ENCODE peak calls at places on chromosomes 4 and X, in four cellular contexts. S is breast epithelium, Q is GM12878, A is GM23338. E is an unnamed sample.

GRCh38 chr4:147136783-147137182 is 191.1 kb upstream of the TTC29 start:
- DNase-seq in S (no peak), Q (no peak), A (no peak), E (no peak)

GRCh38 chr4:140239311-140239710 is 85.3 kb upstream of the MAML3 start:
- DNase-seq in S (no peak), Q (no peak), A (no peak), E (no peak)

GRCh38 chr4:108140328-108140727 is 28.4 kb downstream of the LEF1 start:
- DNase-seq in S (no peak), Q (no peak), A (no peak), E (no peak)

GRCh38 chrX:135396109-135396508 is 25.6 kb upstream of the SMIM10L2A start:
- DNase-seq in S (no peak), Q (no peak), A (no peak), E (no peak)

GRCh38 chr4:44725861-44726820 is at the start of gene GNPDA2:
- DNase-seq in S (peak; percentile 70), Q (peak; percentile 50), A (peak; percentile 88), E (peak; percentile 95)

GRCh38 chr4:181728567-181728966 is 514.6 kb upstream of the TENM3 start:
- DNase-seq in S (no peak), Q (no peak), A (peak; percentile 7), E (no peak)

GRCh38 chr4:38716271-38716670 is 52.3 kb downstream of the KLF3 start:
- DNase-seq in S (no peak), Q (no peak), A (no peak), E (no peak)

GRCh38 chr4:148515248-148515647 is 73.0 kb upstream of the NR3C2 start:
- DNase-seq in S (no peak), Q (no peak), A (no peak), E (no peak)

GRCh38 chr4:73189274-73189810 is 69.3 kb downstream of the ANKRD17 start:
- DNase-seq in S (no peak), Q (no peak), A (no peak), E (no peak)

GRCh38 chr4:6232836-6233785 is 32.8 kb upstream of the JAKMIP1 start:
- DNase-seq in S (no peak), Q (no peak), A (peak; percentile 29), E (no peak)

GRCh38 chr4:107519057-107519456 is 201.0 kb downstream of the PAPSS1 start:
- DNase-seq in S (no peak), Q (no peak), A (peak; percentile 64), E (no peak)

GRCh38 chr4:25437951-25438350 is 60.9 kb downstream of the ANAPC4 start:
- DNase-seq in S (no peak), Q (no peak), A (no peak), E (no peak)

GRCh38 chr4:23163649-23164436 is 471.1 kb downstream of the GBA3 start:
- DNase-seq in S (no peak), Q (no peak), A (peak; percentile 25), E (no peak)

GRCh38 chrX:130516123-130516522 is 114.3 kb downstream of the RBMX2 start:
- DNase-seq in S (no peak), Q (no peak), A (no peak), E (no peak)

GRCh38 chr4:189792819-189793618 is 147.7 kb upstream of the FRG1 start:
- DNase-seq in S (peak; percentile 22), Q (no peak), A (peak; percentile 83), E (peak; percentile 83)

GRCh38 chrX:129523076-129524055 is at the start of gene SMARCA1:
- DNase-seq in S (no peak), Q (no peak), A (peak; percentile 62), E (peak; percentile 78)

GRCh38 chr4:99468891-99469290 is 33.7 kb upstream of the ADH7 start:
- DNase-seq in S (no peak), Q (no peak), A (no peak), E (no peak)

GRCh38 chr4:102614801-102615200 is 113.6 kb downstream of the NFKB1 start:
- DNase-seq in S (no peak), Q (no peak), A (peak; percentile 40), E (peak; percentile 84)

GRCh38 chr4:102612195-102612594 is 111.0 kb downstream of the NFKB1 start:
- DNase-seq in S (no peak), Q (no peak), A (no peak), E (no peak)

GRCh38 chr4:102610476-102610875 is 109.3 kb downstream of the NFKB1 start:
- DNase-seq in S (no peak), Q (no peak), A (peak; percentile 15), E (no peak)

GRCh38 chr4:102610007-102610406 is 108.8 kb downstream of the NFKB1 start:
- DNase-seq in S (no peak), Q (no peak), A (no peak), E (no peak)

DNA sequence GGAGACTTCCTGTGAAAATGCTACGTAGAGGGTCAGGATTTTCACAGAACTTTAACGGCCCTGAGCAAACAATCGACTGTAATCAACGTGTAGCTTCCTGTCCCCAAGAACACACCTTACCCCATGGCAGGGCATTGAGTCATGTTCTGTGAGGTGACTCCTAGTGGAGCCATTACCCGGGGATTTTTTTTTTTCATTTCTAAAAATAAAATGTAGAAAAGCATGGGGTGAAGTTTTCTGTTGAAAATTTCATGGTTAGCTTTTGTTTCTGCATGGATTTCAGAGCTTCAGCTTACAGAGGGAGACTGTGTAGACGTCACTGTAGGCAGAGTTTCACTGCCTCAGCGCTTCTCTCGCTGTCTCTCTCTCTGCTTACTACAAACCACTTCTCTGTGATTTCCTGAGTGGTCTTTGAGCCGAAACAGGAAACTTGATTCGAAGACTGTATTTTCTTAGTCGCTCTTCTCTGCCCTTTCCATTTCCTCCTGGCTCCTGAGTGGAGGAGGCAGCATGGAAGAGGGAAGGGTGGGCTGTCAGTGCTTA is 111.7 kb downstream of the NFKB1 start:
- DNase-seq in S (no peak), Q (no peak), A (no peak), E (no peak)
- TF ChIP-seq POLR2AphosphoS5 in S (no peak), Q (no peak), A (no peak), E (no peak)

DNA sequence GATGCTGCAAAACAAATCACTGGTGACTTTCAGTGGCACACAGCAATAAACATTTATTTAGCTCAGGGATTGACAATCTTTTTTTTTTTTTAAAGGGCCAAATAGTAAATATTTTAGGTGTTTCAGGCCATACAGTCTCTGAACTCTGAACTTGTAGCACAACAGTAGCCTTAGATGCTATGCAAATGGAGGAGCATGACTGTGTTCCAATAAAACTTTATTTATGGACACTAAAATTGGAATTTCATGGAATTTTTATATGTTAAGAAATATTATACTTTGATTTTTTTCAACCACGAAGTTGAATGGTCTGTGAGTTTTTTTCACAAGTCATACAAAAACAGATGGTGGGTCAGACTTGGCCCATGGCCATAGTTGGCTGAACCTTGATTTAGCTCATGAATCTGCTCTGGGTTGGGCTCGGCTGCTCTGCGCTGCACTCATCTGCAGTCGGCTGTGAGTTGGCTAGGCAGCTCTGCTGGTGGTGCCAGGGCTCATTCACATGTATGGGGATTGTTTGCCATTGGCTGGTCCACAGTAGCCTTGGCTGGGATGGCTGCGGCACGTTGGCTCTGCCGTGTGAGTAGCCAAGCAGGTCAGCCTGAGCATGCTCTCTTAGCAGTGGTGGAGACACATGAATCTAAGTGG is 231.7 kb upstream of the PGRMC2 start:
- DNase-seq in S (no peak), Q (no peak), A (no peak), E (no peak)
- H3K4me1 ChIP-seq in S (no peaks in the 10 kb centered on the region), Q (peaks cover 23% of the 10 kb centered on the region), A (peaks cover 21% of the 10 kb centered on the region), E (no peaks in the 10 kb centered on the region)

DNA sequence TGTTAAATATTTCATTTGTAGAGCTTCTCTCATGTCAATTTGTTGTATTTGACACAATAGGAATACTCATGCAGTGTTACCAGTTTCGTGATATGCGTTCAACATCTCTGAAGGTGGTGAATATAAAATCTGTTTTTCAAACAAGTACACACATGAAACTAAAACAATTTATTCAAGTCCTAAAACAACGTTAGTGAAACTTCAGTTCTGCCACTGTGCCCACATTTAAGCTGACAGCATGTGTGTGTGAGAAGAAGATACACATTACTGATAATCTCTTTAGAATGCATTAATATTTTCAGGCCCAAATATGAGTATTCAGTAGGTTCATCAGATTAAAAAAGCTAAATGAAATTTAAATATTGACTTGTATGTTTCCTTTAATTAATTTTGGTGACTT is 21.7 kb downstream of the GAB1 start:
- DNase-seq in S (no peak), Q (no peak), A (no peak), E (no peak)
- H3K27ac ChIP-seq in S (peak overlapping the region; percentile 78), Q (peak overlapping the region; percentile 66), A (no peak overlapping the region), E (peak overlapping the region; percentile 82)

GRCh38 chrX:133440797-133441163 is 25.5 kb upstream of the GPC4 start:
- DNase-seq in S (no peak), Q (no peak), A (no peak), E (no peak)

GRCh38 chrX:133444196-133444595 is 28.9 kb upstream of the GPC4 start:
- DNase-seq in S (no peak), Q (no peak), A (no peak), E (no peak)

GRCh38 chrX:133440081-133440796 is 24.9 kb upstream of the GPC4 start:
- DNase-seq in S (no peak), Q (no peak), A (peak; percentile 72), E (no peak)

GRCh38 chrX:133448512-133449076 is 33.3 kb upstream of the GPC4 start:
- DNase-seq in S (no peak), Q (no peak), A (peak; percentile 22), E (no peak)

GRCh38 chrX:133444952-133445831 is 29.9 kb upstream of the GPC4 start:
- DNase-seq in S (no peak), Q (no peak), A (peak; percentile 68), E (no peak)
- TF ChIP-seq POLR2AphosphoS5 in S (no peak), Q (no peak), A (no peak), E (no peak)

GRCh38 chrX:49269010-49269767 is 404 bp upstream of the PPP1R3F start:
- DNase-seq in S (peak; percentile 98), Q (peak; percentile 93), A (peak; percentile 95), E (peak; percentile 96)

GRCh38 chrX:49271341-49271740 is 1.7 kb downstream of the PPP1R3F start:
- DNase-seq in S (no peak), Q (no peak), A (no peak), E (peak; percentile 41)

GRCh38 chrX:49269768-49270248 is at the start of gene PPP1R3F:
- DNase-seq in S (no peak), Q (no peak), A (peak; percentile 17), E (no peak)

GRCh38 chrX:49268702-49269009 is 937 bp upstream of the PPP1R3F start:
- DNase-seq in S (no peak), Q (no peak), A (no peak), E (no peak)

DNA sequence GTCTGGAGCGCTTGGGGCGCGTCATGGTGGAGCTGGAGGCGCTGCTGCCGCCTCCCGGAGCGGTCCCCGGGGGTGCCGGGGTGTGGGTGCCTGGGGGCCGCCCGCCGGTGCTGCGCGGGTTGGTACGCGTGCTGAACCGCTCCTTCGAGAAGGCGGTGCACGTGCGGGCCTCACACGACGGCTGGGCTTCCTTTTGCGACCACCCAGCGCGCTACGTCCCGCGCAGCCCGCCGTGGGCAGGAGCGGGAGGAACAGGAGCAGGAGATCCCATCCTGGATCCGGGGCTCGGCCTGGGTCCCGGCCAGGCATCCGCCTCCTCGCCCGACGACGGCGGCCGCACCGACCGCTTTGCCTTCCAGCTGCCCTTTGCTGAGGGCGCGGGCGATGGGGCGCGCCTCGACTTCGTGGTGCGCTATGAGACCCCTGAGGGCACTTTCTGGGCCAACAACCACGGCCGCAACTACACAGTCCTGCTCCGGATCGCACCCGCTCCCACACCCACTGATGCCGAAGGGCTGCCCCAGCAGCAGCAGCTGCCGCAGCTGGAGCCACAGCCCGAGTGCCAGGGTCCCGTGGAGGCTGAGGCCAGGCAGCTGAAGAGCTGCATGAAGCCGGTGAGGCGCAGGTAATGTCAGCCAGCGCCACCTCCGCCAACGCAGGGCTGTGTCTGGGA is 792 bp downstream of the PPP1R3F start:
- DNase-seq in S (no peak), Q (no peak), A (peak; percentile 13), E (peak; percentile 86)
- H3K4me1 ChIP-seq in S (no peaks in the 10 kb centered on the region), Q (peaks cover 4% of the 10 kb centered on the region), A (peaks cover 3% of the 10 kb centered on the region), E (peaks cover 42% of the 10 kb centered on the region)

GRCh38 chr4:158854236-158854635 is 85.4 kb downstream of the FNIP2 start:
- DNase-seq in S (no peak), Q (no peak), A (no peak), E (no peak)
- H3K27ac ChIP-seq in S (no peak overlapping the region), Q (no peak overlapping the region), A (no peak overlapping the region), E (no peak overlapping the region)

E was measured in spleen.